ENCODE peak calls at places on chromosomes 2 and 18, in five cellular contexts. I is A549, Z is SK-N-SH, N is K562, X is GM12878. T is an unnamed sample.

GRCh38 chr18:78309945-78310344 is 669.7 kb upstream of the SALL3 start:
- DNase-seq in I (no peak), Z (no peak), N (no peak), X (no peak), T (no peak)

GRCh38 chr2:85758361-85759256 is 4.8 kb downstream of the ATOH8 start:
- DNase-seq in I (no peak), Z (peak), N (no peak), X (no peak), T (no peak)

GRCh38 chr2:65159921-65160320 is 30.0 kb upstream of the RAB1A start:
- DNase-seq in I (no peak), Z (no peak), N (no peak), X (no peak), T (no peak)

GRCh38 chr2:105308785-105309540 is 20.6 kb downstream of the TGFBRAP1 start:
- DNase-seq in I (no peak), Z (no peak), N (no peak), X (no peak), T (no peak)

GRCh38 chr18:596288-596881 is 403 bp upstream of the CLUL1 start:
- DNase-seq in I (no peak), Z (peak), N (peak), X (no peak), T (no peak)

GRCh38 chr2:80852808-80853139 is 548.2 kb upstream of the LRRTM1 start:
- DNase-seq in I (no peak), Z (no peak), N (no peak), X (no peak), T (no peak)

GRCh38 chr2:216775043-216775453 is 79.7 kb upstream of the IGFBP5 start:
- DNase-seq in I (peak), Z (peak), N (peak), X (no peak), T (peak)

GRCh38 chr2:110804915-110805314 is 72.5 kb downstream of the ACOXL start:
- DNase-seq in I (no peak), Z (no peak), N (no peak), X (peak), T (no peak)

GRCh38 chr2:150081775-150082517 is 405.5 kb downstream of the RND3 start:
- DNase-seq in I (no peak), Z (no peak), N (no peak), X (no peak), T (no peak)

GRCh38 chr2:9739508-9739907 is 103.8 kb upstream of the TAF1B start:
- DNase-seq in I (no peak), Z (no peak), N (no peak), X (no peak), T (no peak)

GRCh38 chr2:100376836-100377235 is 40.6 kb downstream of the CHST10 start:
- DNase-seq in I (no peak), Z (no peak), N (no peak), X (no peak), T (no peak)

GRCh38 chr18:55927831-55928230 is 339.8 kb upstream of the TCF4 start:
- DNase-seq in I (no peak), Z (no peak), N (no peak), X (no peak), T (peak)

GRCh38 chr18:37322497-37323035 is 243.0 kb downstream of the CELF4 start:
- DNase-seq in I (peak), Z (peak), N (peak), X (no peak), T (peak)
- TF ChIP-seq RCOR1 in I (no peak), Z (no peak), N (no peak), X (no peak), T (no peak)

GRCh38 chr2:207012461-207012860 is 73.1 kb downstream of the CPO start:
- DNase-seq in I (no peak), Z (no peak), N (no peak), X (no peak), T (no peak)
- TF ChIP-seq RCOR1 in I (no peak), Z (no peak), N (no peak), X (no peak), T (no peak)

DNA sequence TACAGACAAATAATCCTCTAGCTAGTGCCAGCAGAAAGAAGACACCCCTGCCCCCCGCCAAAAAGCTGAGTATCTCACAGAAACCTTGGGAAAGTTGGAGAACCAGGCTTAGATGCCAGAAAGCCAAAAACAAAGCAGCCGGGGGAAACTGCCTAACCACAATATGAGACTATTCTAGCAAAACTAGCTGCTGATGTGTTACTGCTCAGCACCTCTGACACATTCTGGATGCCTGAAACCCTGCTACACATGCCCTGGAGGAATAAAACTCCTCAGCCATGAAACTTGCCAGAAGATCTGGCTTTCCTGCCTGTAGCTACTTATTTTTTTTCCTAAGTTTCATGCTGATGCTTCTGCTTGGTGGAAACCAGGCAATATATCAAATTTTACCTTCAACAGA is 122.7 kb upstream of the GCFC2 start:
- DNase-seq in I (no peak), Z (no peak), N (no peak), X (no peak), T (no peak)
- TF ChIP-seq RCOR1 in I (no peak), Z (no peak), N (no peak), X (no peak), T (no peak)

GRCh38 chr2:152557273-152557879 is 159.9 kb downstream of the PRPF40A start:
- DNase-seq in I (no peak), Z (no peak), N (no peak), X (no peak), T (no peak)

GRCh38 chr2:152561251-152561650 is 156.0 kb downstream of the PRPF40A start:
- DNase-seq in I (no peak), Z (no peak), N (no peak), X (no peak), T (no peak)

GRCh38 chr2:152560163-152560562 is 157.1 kb downstream of the PRPF40A start:
- DNase-seq in I (no peak), Z (no peak), N (no peak), X (no peak), T (peak)

GRCh38 chr2:152556506-152556905 is 160.8 kb downstream of the PRPF40A start:
- DNase-seq in I (no peak), Z (no peak), N (no peak), X (no peak), T (no peak)

GRCh38 chr2:152558174-152559091 is 158.8 kb downstream of the PRPF40A start:
- DNase-seq in I (no peak), Z (no peak), N (no peak), X (no peak), T (peak)
- TF ChIP-seq RCOR1 in I (no peak), Z (no peak), N (no peak), X (no peak), T (no peak)

DNA sequence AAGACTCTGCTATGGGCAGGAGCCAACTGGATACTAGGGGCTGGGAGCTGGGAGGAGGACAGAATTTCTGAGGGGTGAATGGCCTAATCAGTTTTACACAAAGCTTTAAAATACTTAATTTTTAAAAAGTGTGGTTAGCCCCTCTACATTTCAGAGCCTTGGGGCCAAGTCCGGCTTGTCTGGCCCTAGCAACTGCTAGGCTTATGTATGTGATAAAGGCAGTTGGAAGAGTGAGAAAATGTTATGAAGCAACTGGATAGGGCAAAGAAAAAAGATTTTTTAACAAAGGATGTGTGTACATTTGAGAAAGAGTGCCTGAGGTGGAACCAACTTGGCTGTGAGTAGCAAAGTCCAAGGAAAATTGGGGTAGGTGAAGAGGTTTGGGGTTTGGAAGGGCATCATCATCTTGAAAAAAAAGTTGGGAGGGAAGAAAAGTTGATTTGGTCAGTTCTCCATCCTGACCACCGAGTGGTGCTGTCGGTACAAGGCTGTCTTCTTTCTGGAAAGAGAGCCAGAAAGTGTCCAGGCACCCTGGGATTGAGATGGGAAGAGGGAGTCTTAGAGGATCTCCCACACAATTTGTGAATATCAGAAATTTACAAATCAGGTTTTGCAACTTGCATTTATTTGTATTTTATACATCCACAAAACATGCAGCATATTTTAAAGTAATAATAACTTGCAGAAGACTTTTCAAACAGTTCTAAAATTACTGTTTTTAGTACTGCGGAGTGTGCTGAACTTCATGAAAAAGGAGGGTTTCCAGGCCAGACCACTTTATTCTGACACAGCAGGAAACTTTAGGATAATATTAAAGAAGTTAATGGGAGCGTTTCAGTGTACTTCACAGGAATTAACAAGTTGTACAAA is 10.5 kb upstream of the CDK15 start:
- DNase-seq in I (peak), Z (peak), N (peak), X (no peak), T (peak)
- TF ChIP-seq RCOR1 in I (no peak), Z (peak), N (no peak), X (no peak), T (no peak)

GRCh38 chr2:18889565-18890332 is 300.4 kb upstream of the NT5C1B start:
- DNase-seq in I (no peak), Z (no peak), N (no peak), X (no peak), T (no peak)
- TF ChIP-seq RCOR1 in I (no peak), Z (no peak), N (no peak), X (no peak), T (no peak)

DNA sequence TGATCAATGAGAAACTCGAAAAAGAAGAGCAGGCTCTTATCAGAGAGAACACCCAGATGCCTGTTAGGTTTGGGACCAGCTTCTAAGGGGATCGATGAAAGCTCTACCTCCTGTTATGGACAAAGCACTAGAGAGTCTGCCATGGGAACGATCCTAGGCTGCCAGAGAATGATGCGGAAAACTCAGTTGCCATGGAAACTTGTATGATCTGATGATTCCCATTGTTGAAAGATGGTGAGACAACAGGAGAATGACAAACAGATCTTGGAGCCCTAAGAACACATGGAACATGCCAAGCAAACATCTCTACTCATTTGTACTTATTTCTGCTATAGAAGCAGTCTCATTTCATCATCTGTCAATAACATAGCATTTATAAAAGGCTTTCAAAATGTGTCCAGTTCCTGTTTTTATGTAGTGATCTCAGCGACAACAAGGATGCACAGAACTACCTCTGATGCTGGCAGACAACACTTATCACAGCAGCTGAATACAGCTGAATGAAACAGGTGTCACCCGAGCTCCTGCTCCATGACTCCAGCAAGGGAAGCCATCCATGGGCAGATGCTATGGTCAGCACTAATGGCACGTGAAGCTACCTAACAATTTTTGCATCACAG is 59.6 kb downstream of the NCKAP5 start:
- DNase-seq in I (no peak), Z (no peak), N (no peak), X (no peak), T (no peak)
- TF ChIP-seq RCOR1 in I (no peak), Z (no peak), N (no peak), X (no peak), T (no peak)

GRCh38 chr2:160331258-160332025 is 131.4 kb upstream of the ITGB6 start:
- DNase-seq in I (no peak), Z (no peak), N (no peak), X (no peak), T (no peak)

GRCh38 chr2:160332318-160332717 is 132.2 kb upstream of the ITGB6 start:
- DNase-seq in I (no peak), Z (peak), N (no peak), X (no peak), T (peak)

GRCh38 chr2:160334028-160334729 is 134.1 kb upstream of the ITGB6 start:
- DNase-seq in I (no peak), Z (no peak), N (no peak), X (no peak), T (peak)

GRCh38 chr2:160336091-160336490 is 136.0 kb upstream of the ITGB6 start:
- DNase-seq in I (no peak), Z (no peak), N (no peak), X (no peak), T (peak)

GRCh38 chr2:160333324-160334027 is 133.4 kb upstream of the ITGB6 start:
- DNase-seq in I (no peak), Z (no peak), N (no peak), X (no peak), T (no peak)
- TF ChIP-seq RCOR1 in I (no peak), Z (no peak), N (no peak), X (no peak), T (no peak)

DNA sequence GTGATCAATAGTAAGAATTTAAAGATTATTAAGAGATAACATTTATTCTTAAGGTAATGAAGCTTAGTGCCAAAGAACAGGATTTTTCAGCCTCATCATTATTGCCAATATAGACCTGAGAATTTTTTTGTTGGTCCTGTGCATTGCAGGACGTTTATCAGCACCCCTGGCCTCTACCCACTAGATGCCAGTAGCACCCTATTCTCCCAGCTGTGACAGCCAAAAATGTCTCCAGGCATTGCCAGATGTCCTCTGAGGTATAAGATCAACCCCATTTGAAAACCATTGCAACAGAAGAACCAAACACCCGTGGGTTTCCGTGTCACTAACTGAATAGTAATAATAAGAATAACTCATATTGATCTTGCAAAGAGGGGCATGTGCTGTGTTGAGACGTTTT is 700.0 kb upstream of the SOX11 start:
- DNase-seq in I (no peak), Z (peak), N (no peak), X (no peak), T (no peak)
- TF ChIP-seq RCOR1 in I (no peak), Z (no peak), N (no peak), X (no peak), T (no peak)

GRCh38 chr18:63963610-63964256 is 6.1 kb upstream of the SERPINB8 start:
- DNase-seq in I (no peak), Z (peak), N (no peak), X (no peak), T (peak)
- TF ChIP-seq RCOR1 in I (no peak), Z (no peak), N (no peak), X (no peak), T (no peak)